ENCODE peak calls at places on chromosome 1, in six cellular contexts. I is CD8-positive, alpha-beta memory T cell; R is endothelial cell; C is skeletal muscle cell; S is ecto neural progenitor cell; G is right lobe of liver. O is an unnamed sample.

GRCh38 chr1:247681288-247681897 is 1.9 kb upstream of the OR13G1 start:
- DNase-seq in I (peak), R (peak), C (no peak), S (peak), G (no peak), O (no peak)

GRCh38 chr1:232472485-232473041 is 157.4 kb downstream of the SIPA1L2 start:
- DNase-seq in I (no peak), R (no peak), C (peak), S (no peak), G (no peak), O (no peak)

GRCh38 chr1:22628698-22629444 is 7.6 kb upstream of the C1QA start:
- DNase-seq in I (no peak), R (no peak), C (no peak), S (no peak), G (no peak), O (no peak)

GRCh38 chr1:37040773-37041172 is 6.5 kb upstream of the GRIK3 start:
- DNase-seq in I (no peak), R (no peak), C (no peak), S (no peak), G (no peak), O (no peak)

GRCh38 chr1:204171751-204172178 is 5.6 kb upstream of the REN start:
- DNase-seq in I (no peak), R (no peak), C (no peak), S (no peak), G (no peak), O (no peak)

GRCh38 chr1:234040446-234041317 is 136.2 kb downstream of the SLC35F3 start:
- DNase-seq in I (no peak), R (no peak), C (no peak), S (no peak), G (no peak), O (no peak)

GRCh38 chr1:41329662-41330587 is 31.3 kb upstream of the FOXO6 start:
- DNase-seq in I (no peak), R (no peak), C (no peak), S (no peak), G (peak), O (no peak)

GRCh38 chr1:172551279-172551678 is 18.3 kb downstream of the SUCO start:
- DNase-seq in I (no peak), R (no peak), C (no peak), S (no peak), G (no peak), O (no peak)

GRCh38 chr1:113809651-113810602 is 2.3 kb downstream of the RSBN1 start:
- DNase-seq in I (no peak), R (no peak), C (no peak), S (no peak), G (no peak), O (no peak)

GRCh38 chr1:233945573-233945972 is 41.1 kb downstream of the SLC35F3 start:
- DNase-seq in I (no peak), R (no peak), C (no peak), S (no peak), G (no peak), O (no peak)

O was measured in chondrocyte.